ENCODE peak calls at places on chromosomes 13 and 19, in seven cellular contexts. F, A, H, I, R, T and W are unnamed samples.

GRCh38 chr19:17420267-17420924 is 549 bp downstream of the MVB12A start:
- DNase-seq in I (peak), A (no peak), T (peak), R (no peak), F (peak), H (no peak), W (peak)

GRCh38 chr13:46530084-46530935 is 22.7 kb upstream of the LRCH1 start:
- DNase-seq in F (no peak), H (no peak), R (no peak), T (no peak), A (no peak), I (peak), W (no peak)

GRCh38 chr13:60431108-60431700 is 34.2 kb downstream of the TDRD3 start:
- DNase-seq in R (no peak), F (no peak), H (peak), T (no peak), A (peak), I (peak), W (peak)

GRCh38 chr13:66139701-66140100 is 1090.4 kb downstream of the PCDH9 start:
- DNase-seq in I (no peak), A (no peak), R (no peak), T (no peak), H (no peak), F (no peak), W (no peak)

GRCh38 chr13:59951011-59951410 is 212.7 kb downstream of the DIAPH3 start:
- DNase-seq in A (no peak), H (peak), T (no peak), R (no peak), F (no peak), I (no peak), W (no peak)

GRCh38 chr13:80141114-80141849 is 199.6 kb downstream of the SPRY2 start:
- DNase-seq in A (no peak), R (no peak), I (peak), T (peak), F (peak), H (peak), W (no peak)

GRCh38 chr13:113275387-113275786 is 21.7 kb upstream of the LAMP1 start:
- DNase-seq in R (no peak), T (no peak), I (peak), H (peak), F (peak), A (peak), W (peak)

GRCh38 chr13:74056829-74057564 is 77.2 kb downstream of the KLF12 start:
- DNase-seq in F (peak), H (no peak), T (no peak), A (no peak), R (peak), I (no peak), W (no peak)

GRCh38 chr19:35868172-35868822 is at the start of gene APLP1:
- DNase-seq in T (peak), R (no peak), H (peak), A (peak), F (peak), I (peak), W (no peak)

GRCh38 chr19:48696353-48697010 is 711 bp downstream of the FUT2 start:
- DNase-seq in H (no peak), I (no peak), R (no peak), T (no peak), F (no peak), A (no peak), W (no peak)

GRCh38 chr13:103883152-103883551 is 816.9 kb upstream of the SLC10A2 start:
- DNase-seq in F (peak), A (peak), I (peak), R (peak), H (peak), T (peak), W (peak)

GRCh38 chr19:42191855-42192254 is 25.6 kb downstream of the DEDD2 start:
- DNase-seq in T (no peak), R (no peak), H (no peak), I (peak), F (no peak), A (peak), W (peak)

GRCh38 chr19:37930416-37930815 is 23.4 kb downstream of the SIPA1L3 start:
- DNase-seq in F (no peak), T (no peak), R (no peak), I (peak), A (no peak), H (peak), W (no peak)

GRCh38 chr19:2168619-2169424 is 5.1 kb downstream of the DOT1L start:
- DNase-seq in R (peak), A (peak), F (peak), I (peak), T (peak), H (peak), W (peak)

GRCh38 chr13:67353031-67353430 is 122.9 kb upstream of the PCDH9 start:
- DNase-seq in T (no peak), A (no peak), R (no peak), F (no peak), I (no peak), H (no peak), W (no peak)

GRCh38 chr19:2333027-2333806 is 4.7 kb downstream of the SPPL2B start:
- DNase-seq in R (no peak), A (no peak), T (no peak), I (no peak), H (no peak), F (no peak), W (no peak)

GRCh38 chr19:42246143-42246868 is 3.9 kb upstream of the GSK3A start:
- DNase-seq in T (peak), I (peak), F (peak), A (peak), H (peak), R (peak), W (peak)

GRCh38 chr13:94154362-94154761 is 325.1 kb downstream of the DCT start:
- DNase-seq in I (peak), H (peak), A (no peak), R (peak), F (no peak), T (peak), W (peak)

GRCh38 chr13:112689498-112690241 is at the start of gene ATP11A:
- DNase-seq in I (peak), R (peak), H (peak), A (peak), T (peak), F (peak), W (peak)

GRCh38 chr13:105597573-105597972 is 937.9 kb downstream of the EFNB2 start:
- DNase-seq in F (no peak), A (no peak), T (no peak), I (no peak), H (no peak), R (no peak), W (no peak)

GRCh38 chr19:10517760-10518443 is 655 bp upstream of the S1PR5 start:
- DNase-seq in T (no peak), F (no peak), I (no peak), R (no peak), A (peak), H (peak), W (peak)

GRCh38 chr13:88464851-88465250 is 793.7 kb downstream of the SLITRK5 start:
- DNase-seq in F (no peak), R (no peak), A (no peak), I (no peak), H (no peak), T (no peak), W (no peak)

GRCh38 chr13:21850013-21851006 is 179.4 kb downstream of the FGF9 start:
- DNase-seq in A (no peak), T (no peak), I (no peak), F (no peak), H (no peak), R (no peak), W (no peak)

GRCh38 chr13:112905990-112906641 is 62.9 kb upstream of the MCF2L start:
- DNase-seq in R (no peak), F (no peak), H (no peak), A (no peak), T (no peak), I (no peak), W (peak)

GRCh38 chr19:34589730-34590129 is 87.2 kb downstream of the SCGB2B2 start:
- DNase-seq in T (no peak), I (no peak), H (no peak), A (no peak), F (no peak), R (no peak), W (no peak)

GRCh38 chr19:47765522-47766358 is 12.8 kb upstream of the SELENOW start:
- DNase-seq in R (no peak), F (peak), T (peak), I (peak), H (no peak), A (peak), W (no peak)

GRCh38 chr19:17289489-17289888 is 7.8 kb downstream of the ANKLE1 start:
- DNase-seq in F (peak), H (peak), T (no peak), A (peak), I (peak), R (no peak), W (peak)

GRCh38 chr13:75061909-75062308 is 420.1 kb downstream of the TBC1D4 start:
- DNase-seq in A (no peak), T (no peak), R (no peak), F (no peak), I (no peak), H (no peak), W (no peak)

GRCh38 chr13:25752957-25753540 is 298.8 kb downstream of the SHISA2 start:
- DNase-seq in H (peak), T (peak), I (peak), F (peak), R (peak), A (no peak), W (peak)

GRCh38 chr13:45554604-45555109 is 60.9 kb downstream of the ERICH6B start:
- DNase-seq in F (no peak), R (no peak), T (no peak), I (no peak), H (no peak), A (no peak), W (no peak)

GRCh38 chr13:78679329-78679728 is 20.4 kb upstream of the OBI1 start:
- DNase-seq in T (no peak), A (no peak), R (no peak), I (peak), H (no peak), F (no peak), W (no peak)

GRCh38 chr13:96000069-96000468 is 53.1 kb downstream of the UGGT2 start:
- DNase-seq in R (no peak), H (no peak), F (no peak), I (no peak), T (no peak), A (no peak), W (no peak)

GRCh38 chr13:96003304-96003703 is 49.9 kb downstream of the UGGT2 start:
- DNase-seq in A (no peak), R (no peak), T (no peak), H (no peak), I (peak), F (no peak), W (no peak)
- TF ChIP-seq CTCF in A (no peak), R (no peak), T (no peak), H (peak), I (no peak), F (no peak), W (no peak)

GRCh38 chr13:24308488-24309020 is 826 bp upstream of the C1QTNF9 start:
- DNase-seq in A (no peak), F (no peak), H (no peak), T (no peak), R (no peak), I (no peak), W (no peak)

GRCh38 chr13:24306632-24307031 is 2.7 kb upstream of the C1QTNF9 start:
- DNase-seq in H (peak), T (no peak), A (no peak), F (no peak), I (peak), R (no peak), W (no peak)

GRCh38 chr13:24304620-24305019 is 4.8 kb upstream of the C1QTNF9 start:
- DNase-seq in I (no peak), A (no peak), T (no peak), R (no peak), H (no peak), F (no peak), W (no peak)

GRCh38 chr13:24308068-24308445 is 1.3 kb upstream of the C1QTNF9 start:
- DNase-seq in A (no peak), T (no peak), R (no peak), H (no peak), I (no peak), F (no peak), W (no peak)

GRCh38 chr13:24307211-24308067 is 1.9 kb upstream of the C1QTNF9 start:
- DNase-seq in I (no peak), H (no peak), R (no peak), F (no peak), T (no peak), A (no peak), W (no peak)
- H3K27ac ChIP-seq in I (no peak), H (no peak), R (peak), F (no peak), T (no peak), A (no peak), W (no peak)

DNA sequence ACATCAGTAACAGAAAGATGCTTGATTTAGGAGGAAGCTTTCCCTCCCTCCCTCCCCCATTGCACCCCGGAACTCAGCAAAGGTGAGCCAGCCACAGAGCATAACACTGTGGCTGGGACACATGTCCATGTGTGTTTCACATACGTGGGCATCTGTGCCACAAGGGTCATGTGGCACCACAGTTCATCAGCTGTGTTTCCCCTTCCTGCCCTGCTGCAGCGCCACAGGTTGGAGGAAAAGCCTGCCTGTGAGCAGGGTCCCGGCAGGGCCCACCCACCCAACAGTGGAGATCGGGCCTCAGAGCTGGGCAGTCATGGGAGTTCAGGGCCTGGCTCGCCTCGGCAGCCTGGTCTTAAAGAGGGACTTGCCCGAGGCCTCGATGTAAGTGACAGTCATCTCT is 2.8 kb downstream of the ACP5 start:
- DNase-seq in F (no peak), A (no peak), T (no peak), H (no peak), I (no peak), R (no peak), W (no peak)
- TF ChIP-seq CTCF in F (no peak), A (no peak), T (no peak), H (no peak), I (no peak), R (no peak), W (no peak)

GRCh38 chr13:85519363-85519762 is 279.9 kb downstream of the SLITRK6 start:
- DNase-seq in F (no peak), A (no peak), I (no peak), T (no peak), R (no peak), H (no peak), W (no peak)

GRCh38 chr13:85525411-85525810 is 273.8 kb downstream of the SLITRK6 start:
- DNase-seq in I (peak), H (no peak), T (no peak), R (no peak), A (no peak), F (no peak), W (no peak)

GRCh38 chr13:85520445-85520844 is 278.8 kb downstream of the SLITRK6 start:
- DNase-seq in F (no peak), A (no peak), H (no peak), R (no peak), T (no peak), I (peak), W (no peak)

DNA sequence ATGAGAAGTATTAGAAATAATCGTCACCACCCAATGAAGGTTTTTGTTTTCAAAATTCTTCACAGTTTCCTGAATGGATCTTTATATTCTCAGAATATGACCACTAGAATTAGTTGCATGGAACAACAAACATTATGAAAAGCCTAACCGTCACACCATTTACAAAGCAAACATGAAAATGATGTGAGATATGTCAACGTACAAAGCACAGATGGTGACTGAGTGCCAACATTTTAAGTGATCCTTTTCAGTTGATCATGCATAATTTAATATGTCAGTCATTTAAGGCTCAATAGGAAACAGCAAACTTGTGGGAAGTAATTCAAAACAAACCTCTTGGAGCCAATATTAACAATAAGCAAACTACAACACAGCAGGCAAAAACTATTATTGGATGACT is 277.6 kb downstream of the SLITRK6 start:
- DNase-seq in R (no peak), F (no peak), H (no peak), T (no peak), A (no peak), I (no peak), W (no peak)
- H3K27ac ChIP-seq in R (no peak), F (no peak), H (no peak), T (no peak), A (no peak), I (no peak), W (no peak)

GRCh38 chr19:53882391-53883050 is 524 bp downstream of the PRKCG start:
- DNase-seq in H (no peak), I (no peak), F (no peak), T (no peak), A (no peak), R (no peak), W (no peak)
- TF ChIP-seq CTCF in H (no peak), I (no peak), F (no peak), T (no peak), A (no peak), R (no peak), W (peak)

DNA sequence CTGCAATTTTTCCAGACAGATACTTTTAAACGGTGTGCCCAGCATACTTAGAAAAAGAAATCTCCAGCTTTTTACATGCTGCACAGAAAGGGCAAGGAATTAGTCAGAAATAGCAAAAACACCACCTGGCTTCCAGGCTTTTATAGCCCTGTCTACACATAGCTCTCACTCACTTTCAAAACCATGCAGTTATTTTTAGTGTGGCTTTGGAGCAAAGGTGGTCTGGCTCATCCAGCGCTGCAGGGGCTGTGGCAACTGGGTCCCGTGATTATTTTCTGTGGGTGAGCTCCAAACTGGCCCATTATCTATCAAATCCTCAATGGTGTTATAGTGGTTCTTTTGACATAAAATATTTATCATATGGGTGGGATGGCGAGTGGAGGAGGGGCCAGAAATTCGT is 57.0 kb downstream of the COL4A2 start:
- DNase-seq in I (no peak), F (no peak), R (no peak), A (no peak), T (no peak), H (no peak), W (no peak)
- H3K27ac ChIP-seq in I (no peak), F (peak), R (no peak), A (no peak), T (peak), H (peak), W (no peak)

DNA sequence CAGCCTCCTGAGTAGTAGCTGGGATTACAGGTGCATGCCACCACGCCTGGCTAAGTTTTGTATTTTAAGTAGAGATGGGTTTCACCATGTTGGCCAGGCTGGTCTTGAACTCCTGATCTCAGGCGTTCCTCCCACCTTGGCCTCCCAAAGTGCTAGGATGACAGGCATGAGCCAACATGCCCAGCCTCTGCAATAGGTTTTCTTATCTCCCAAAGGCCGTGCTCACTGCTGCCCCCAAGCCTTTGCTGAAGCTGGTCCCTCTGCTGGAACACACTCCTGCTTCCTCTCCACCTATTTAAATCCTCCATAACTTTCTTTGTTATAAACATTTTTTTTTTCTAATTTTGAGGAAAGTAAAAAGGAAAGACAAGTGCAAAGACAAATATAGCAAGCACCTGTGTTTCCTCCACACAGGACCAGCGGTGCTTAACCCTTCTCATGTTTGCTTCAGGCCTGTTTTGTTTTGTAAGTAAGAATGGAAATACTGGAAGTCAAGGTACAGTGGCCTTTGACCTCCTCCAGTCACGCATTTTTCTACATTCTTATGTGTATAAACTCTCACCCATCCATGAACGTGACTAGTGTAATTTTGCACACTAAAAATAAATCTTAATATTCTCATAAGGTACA is 14.5 kb upstream of the TNFAIP8L1 start:
- DNase-seq in F (no peak), R (no peak), I (no peak), A (peak), T (no peak), H (no peak), W (no peak)
- TF ChIP-seq CTCF in F (no peak), R (no peak), I (no peak), A (peak), T (no peak), H (peak), W (peak)

GRCh38 chr13:98449273-98449672 is 127.6 kb downstream of the STK24 start:
- DNase-seq in A (no peak), I (no peak), R (no peak), T (no peak), H (no peak), F (no peak), W (no peak)
- H3K27ac ChIP-seq in A (no peak), I (no peak), R (peak), T (peak), H (no peak), F (peak), W (no peak)

DNA sequence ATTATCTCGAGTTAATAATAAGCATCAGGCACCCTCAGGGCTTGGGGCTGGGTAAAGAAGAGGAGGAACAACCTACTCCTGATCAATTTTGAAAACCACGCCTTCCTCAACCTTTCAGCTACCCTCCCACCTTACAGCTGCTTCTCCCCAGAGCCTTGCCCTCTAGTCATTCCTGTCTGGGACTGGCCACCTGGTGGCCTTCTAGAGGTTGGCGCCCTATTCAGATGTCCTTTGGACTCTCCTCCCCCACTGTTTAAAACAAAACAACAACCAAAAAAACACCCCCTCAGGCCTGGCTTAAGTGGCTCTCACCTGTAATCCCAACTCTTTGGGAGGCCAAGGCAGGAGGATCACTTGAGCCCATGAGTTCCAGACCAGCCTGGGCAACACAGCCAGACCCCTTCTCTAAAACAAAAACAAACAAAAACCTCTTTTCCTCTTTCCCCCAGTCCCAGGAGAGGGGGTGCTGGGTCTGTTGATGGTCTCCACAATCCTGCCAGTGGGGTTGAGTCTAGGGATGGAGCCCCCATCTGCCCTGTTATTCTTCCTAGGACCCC is 62.3 kb downstream of the CCDC70 start:
- DNase-seq in H (no peak), R (no peak), T (no peak), I (no peak), A (peak), F (no peak), W (peak)
- TF ChIP-seq CTCF in H (peak), R (no peak), T (no peak), I (no peak), A (no peak), F (no peak), W (no peak)

GRCh38 chr13:40494932-40495619 is 171.4 kb downstream of the FOXO1 start:
- DNase-seq in T (no peak), I (no peak), R (no peak), A (no peak), H (no peak), F (no peak), W (no peak)
- H3K27ac ChIP-seq in T (no peak), I (no peak), R (peak), A (peak), H (no peak), F (no peak), W (no peak)